ENCODE peak calls at places on chromosomes 12 and 14, in ten cellular contexts. P, B, X, W, I, C, F, D, G and R are unnamed samples.

GRCh38 chr12:6534158-6534913 is at the start of gene GAPDH:
- DNase-seq in P (peak; percentile 91), B (peak; percentile 96), X (peak; percentile 96), W (peak; percentile 97), I (peak; percentile 99), C (peak; percentile 97), F (peak; percentile 93), D (peak; percentile 75), G (peak; percentile 93), R (peak; percentile 98)

GRCh38 chr12:5343711-5344110 is 88.2 kb upstream of the NTF3 start:
- DNase-seq in P (no peak), B (no peak), X (no peak), W (no peak), I (no peak), C (peak; percentile 6), F (no peak), D (no peak), G (no peak), R (no peak)

GRCh38 chr14:94689218-94689984 is 77.2 kb downstream of the SERPINA3 start:
- DNase-seq in P (peak; percentile 30), B (no peak), X (no peak), W (peak; percentile 86), I (peak; percentile 38), C (peak; percentile 23), F (no peak), D (no peak), G (peak; percentile 48), R (peak; percentile 71)

GRCh38 chr14:61564623-61565091 is 130.7 kb upstream of the HIF1A start:
- DNase-seq in P (no peak), B (peak; percentile 99), X (peak; percentile 76), W (no peak), I (peak; percentile 84), C (peak; percentile 96), F (no peak), D (no peak), G (no peak), R (peak; percentile 93)

GRCh38 chr12:38477341-38478090 is 160.9 kb downstream of the ALG10B start:
- DNase-seq in P (no peak), B (no peak), X (no peak), W (no peak), I (no peak), C (no peak), F (no peak), D (no peak), G (no peak), R (no peak)

GRCh38 chr12:51798507-51798906 is 50.0 kb downstream of the FIGNL2 start:
- DNase-seq in P (no peak), B (no peak), X (no peak), W (no peak), I (no peak), C (peak; percentile 24), F (no peak), D (no peak), G (no peak), R (no peak)

GRCh38 chr14:60756847-60757246 is 22.3 kb downstream of the MNAT1 start:
- DNase-seq in P (no peak), B (no peak), X (no peak), W (no peak), I (no peak), C (no peak), F (no peak), D (no peak), G (no peak), R (peak; percentile 18)

GRCh38 chr12:111393700-111394275 is 11.9 kb upstream of the SH2B3 start:
- DNase-seq in P (no peak), B (peak; percentile 46), X (no peak), W (no peak), I (no peak), C (no peak), F (no peak), D (no peak), G (no peak), R (no peak)

GRCh38 chr12:109497675-109498074 is 20.2 kb downstream of the UBE3B start:
- DNase-seq in P (no peak), B (no peak), X (no peak), W (no peak), I (no peak), C (peak; percentile 88), F (no peak), D (no peak), G (no peak), R (no peak)

DNA sequence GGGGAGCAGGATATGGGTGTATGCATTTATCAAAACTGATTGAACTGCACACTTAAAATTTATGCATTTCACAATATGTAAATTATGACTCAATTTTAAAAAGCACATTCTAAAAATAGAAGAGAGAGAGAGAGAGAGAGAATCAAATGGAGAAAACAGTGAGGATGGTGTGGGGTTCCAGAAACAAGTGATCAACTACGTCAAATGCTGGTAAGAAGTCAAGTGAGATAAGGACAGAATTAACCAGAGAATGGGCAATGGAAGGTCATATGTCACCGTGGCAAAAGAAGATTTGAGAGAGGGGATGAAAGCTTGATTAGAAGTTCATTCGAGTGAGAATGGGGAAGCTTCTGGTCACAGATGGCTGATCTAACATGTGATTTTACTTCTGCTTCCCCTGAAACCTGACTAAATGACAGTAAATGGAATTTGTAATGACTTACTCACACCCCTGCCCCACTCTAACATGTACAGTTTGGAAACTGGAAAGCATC is 276.4 kb upstream of the AMIGO2 start:
- DNase-seq in P (no peak), B (no peak), X (no peak), W (no peak), I (no peak), C (no peak), F (no peak), D (no peak), G (no peak), R (no peak)
- H3K4me3 ChIP-seq in P (no peak overlapping the region), B (no peak overlapping the region), X (no peak overlapping the region), W (no peak overlapping the region), I (no peak overlapping the region), C (no peak overlapping the region), F (no peak overlapping the region), D (no peak overlapping the region), G (no peak overlapping the region), R (no peak overlapping the region)

DNA sequence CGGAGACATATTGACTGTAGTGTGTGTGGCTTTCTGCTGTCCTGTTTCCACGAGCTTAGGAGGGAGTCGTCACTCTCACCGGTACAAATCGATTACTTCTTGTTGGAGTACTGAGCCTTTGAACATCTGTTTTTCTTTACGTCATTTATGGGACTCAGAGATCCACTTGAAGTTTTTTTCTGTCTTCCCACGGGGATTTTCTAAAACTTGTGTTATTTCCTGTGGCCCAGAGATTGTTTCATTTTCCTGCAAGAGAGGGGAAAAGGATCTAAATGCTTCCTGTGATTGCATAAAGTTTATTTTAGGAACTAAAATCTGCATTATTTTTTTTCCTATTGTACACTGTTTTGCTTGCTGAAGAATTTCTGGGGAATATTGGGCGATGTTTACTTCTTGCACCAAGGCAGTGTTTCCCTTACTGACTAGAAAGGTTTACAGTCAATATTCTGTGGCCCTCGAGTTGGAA is 199.7 kb upstream of the ARHGAP5 start:
- DNase-seq in P (no peak), B (no peak), X (no peak), W (no peak), I (no peak), C (no peak), F (no peak), D (no peak), G (no peak), R (no peak)
- H3K27ac ChIP-seq in P (no peak overlapping the region), B (no peak overlapping the region), X (no peak overlapping the region), W (no peak overlapping the region), I (no peak overlapping the region), C (no peak overlapping the region), F (no peak overlapping the region), D (no peak overlapping the region), G (no peak overlapping the region), R (no peak overlapping the region)

GRCh38 chr14:81506512-81506911 is 27.1 kb downstream of the SEL1L start:
- DNase-seq in P (no peak), B (no peak), X (no peak), W (no peak), I (no peak), C (no peak), F (no peak), D (no peak), G (no peak), R (no peak)

GRCh38 chr14:81511110-81511900 is 22.3 kb downstream of the SEL1L start:
- DNase-seq in P (no peak), B (no peak), X (no peak), W (no peak), I (no peak), C (no peak), F (no peak), D (no peak), G (no peak), R (no peak)

GRCh38 chr14:81509838-81510452 is 23.7 kb downstream of the SEL1L start:
- DNase-seq in P (no peak), B (no peak), X (no peak), W (no peak), I (no peak), C (no peak), F (no peak), D (no peak), G (no peak), R (no peak)

GRCh38 chr14:81504864-81505263 is 28.8 kb downstream of the SEL1L start:
- DNase-seq in P (no peak), B (no peak), X (no peak), W (no peak), I (no peak), C (no peak), F (no peak), D (no peak), G (no peak), R (no peak)

GRCh38 chr14:81509321-81509720 is 24.3 kb downstream of the SEL1L start:
- DNase-seq in P (no peak), B (no peak), X (no peak), W (no peak), I (no peak), C (no peak), F (no peak), D (no peak), G (no peak), R (no peak)
- H3K4me3 ChIP-seq in P (no peak overlapping the region), B (no peak overlapping the region), X (no peak overlapping the region), W (no peak overlapping the region), I (no peak overlapping the region), C (no peak overlapping the region), F (no peak overlapping the region), D (no peak overlapping the region), G (no peak overlapping the region), R (no peak overlapping the region)

GRCh38 chr14:65299837-65300236 is 112.7 kb upstream of the FUT8 start:
- DNase-seq in P (no peak), B (no peak), X (no peak), W (no peak), I (no peak), C (no peak), F (peak; percentile 85), D (no peak), G (peak; percentile 70), R (no peak)

GRCh38 chr14:65296402-65296801 is 116.1 kb upstream of the FUT8 start:
- DNase-seq in P (no peak), B (no peak), X (no peak), W (no peak), I (no peak), C (no peak), F (peak; percentile 71), D (no peak), G (no peak), R (peak; percentile 64)

GRCh38 chr14:65301862-65302539 is 110.5 kb upstream of the FUT8 start:
- DNase-seq in P (no peak), B (no peak), X (no peak), W (no peak), I (no peak), C (no peak), F (peak; percentile 82), D (no peak), G (peak; percentile 36), R (no peak)

GRCh38 chr14:65297744-65298143 is 114.8 kb upstream of the FUT8 start:
- DNase-seq in P (no peak), B (peak; percentile 57), X (no peak), W (no peak), I (peak; percentile 80), C (no peak), F (peak; percentile 89), D (no peak), G (peak; percentile 66), R (no peak)

GRCh38 chr14:65296876-65297275 is 115.7 kb upstream of the FUT8 start:
- DNase-seq in P (no peak), B (no peak), X (no peak), W (no peak), I (no peak), C (no peak), F (no peak), D (no peak), G (no peak), R (no peak)
- H3K27ac ChIP-seq in P (no peak overlapping the region), B (no peak overlapping the region), X (no peak overlapping the region), W (no peak overlapping the region), I (no peak overlapping the region), C (no peak overlapping the region), F (peak overlapping the region; percentile 53), D (no peak overlapping the region), G (no peak overlapping the region), R (no peak overlapping the region)